ENCODE peak calls at places on chromosomes 16 and 17, in six cellular contexts. M is AG20443; H is foreskin keratinocyte; O is stimulated activated CD8-positive, alpha-beta memory T cell treated with anti-CD3 and anti-CD28 coated beads, Interleukin-4, amount 100 ng/mL, for 4 hours; L is lung microvascular endothelial cell; K is renal cortical epithelial cell. U is an unnamed sample.

GRCh38 chr17:36717088-36717487 is 115.7 kb downstream of the MRM1 start:
- DNase-seq in M (no peak), L (no peak), H (no peak), O (no peak), K (peak), U (no peak)

GRCh38 chr16:381788-382717 is at the start of gene PGAP6:
- DNase-seq in O (no peak), H (no peak), K (peak), M (peak), L (peak), U (no peak)

GRCh38 chr16:12113581-12114375 is 137.2 kb downstream of the SNX29 start:
- DNase-seq in H (no peak), L (no peak), M (peak), K (peak), O (no peak), U (no peak)

GRCh38 chr16:83847371-83848225 is 39.8 kb downstream of the HSBP1 start:
- DNase-seq in K (no peak), M (no peak), O (no peak), L (peak), H (peak), U (no peak)

GRCh38 chr17:39144414-39144813 is 7.0 kb downstream of the PLXDC1 start:
- DNase-seq in H (peak), M (peak), K (peak), L (peak), O (no peak), U (no peak)

GRCh38 chr17:62064791-62065563 is at the start of gene MED13:
- DNase-seq in L (peak), M (peak), H (no peak), O (peak), K (no peak), U (peak)

GRCh38 chr16:52114414-52114813 is 432.5 kb downstream of the TOX3 start:
- DNase-seq in O (no peak), H (peak), M (no peak), L (peak), K (peak), U (no peak)

GRCh38 chr17:45431531-45432404 is 902 bp downstream of the ARHGAP27 start:
- DNase-seq in K (peak), M (peak), H (peak), O (peak), L (peak), U (peak)

GRCh38 chr16:24748242-24748641 is 18.8 kb downstream of the TNRC6A start:
- DNase-seq in M (peak), H (peak), L (peak), K (peak), O (no peak), U (peak)

GRCh38 chr16:1433756-1434155 is 2.9 kb downstream of the PERCC1 start:
- DNase-seq in H (no peak), O (no peak), K (no peak), M (no peak), L (no peak), U (no peak)

GRCh38 chr17:81412490-81413093 is 17.3 kb downstream of the BAHCC1 start:
- DNase-seq in M (no peak), K (no peak), H (no peak), O (peak), L (peak), U (no peak)

GRCh38 chr16:57178296-57178695 is 7.5 kb downstream of the PSME3IP1 start:
- DNase-seq in M (no peak), K (peak), L (no peak), O (no peak), H (no peak), U (no peak)

GRCh38 chr16:10535461-10535860 is 44.9 kb downstream of the EMP2 start:
- DNase-seq in H (no peak), L (no peak), M (no peak), K (no peak), O (no peak), U (no peak)

GRCh38 chr16:9345889-9346288 is 254.4 kb downstream of the HAPSTR1 start:
- DNase-seq in K (no peak), H (no peak), M (no peak), O (no peak), L (no peak), U (no peak)

GRCh38 chr17:67994827-67995567 is 1.3 kb downstream of the C17orf58 start:
- DNase-seq in K (peak), O (no peak), M (peak), H (peak), L (peak), U (no peak)

GRCh38 chr16:69130461-69130860 is 1.9 kb downstream of the CHTF8 start:
- DNase-seq in L (no peak), M (no peak), K (no peak), H (no peak), O (no peak), U (no peak)

GRCh38 chr17:7587831-7588230 is 2.1 kb downstream of the SOX15 start:
- DNase-seq in K (no peak), L (no peak), M (no peak), O (no peak), H (no peak), U (no peak)

GRCh38 chr16:15434425-15435215 is at the start of gene BMERB1:
- DNase-seq in O (peak), L (peak), M (peak), K (no peak), H (peak), U (peak)

GRCh38 chr17:35337364-35337763 is 36.1 kb downstream of the SLFN11 start:
- DNase-seq in M (no peak), L (no peak), K (no peak), O (no peak), H (no peak), U (no peak)